ENCODE peak calls at places on chromosomes 16 and 17, in nine cellular contexts. L is HEK293T; J is HS-5; T is NCI-H146; E is left colon; U is activated CD8-positive, alpha-beta memory T cell treated with anti-CD3 and anti-CD28 coated beads for 1 hour; A is T-helper 1 cell; Z is stimulated activated CD4-positive, alpha-beta T cell treated with anti-CD3 and anti-CD28 coated beads, TNF-alpha, amount 100 ng/mL, for 24 hours; Q is NCI-H69. B is an unnamed sample.

GRCh38 chr16:15643453-15644305 is 725 bp upstream of the MARF1 start:
- DNase-seq in L (peak), J (peak), T (peak), E (no peak), U (no peak), A (peak), Z (peak), Q (peak), B (peak)

GRCh38 chr17:8288336-8289102 is at the start of gene RANGRF:
- DNase-seq in L (peak), J (no peak), T (peak), E (peak), U (peak), A (peak), Z (peak), Q (peak), B (peak)

GRCh38 chr16:70680495-70681381 is 5.1 kb downstream of the MTSS2 start:
- DNase-seq in L (no peak), J (no peak), T (no peak), E (no peak), U (no peak), A (no peak), Z (no peak), Q (no peak), B (no peak)

GRCh38 chr16:15466131-15466530 is 31.7 kb downstream of the BMERB1 start:
- DNase-seq in L (no peak), J (no peak), T (peak), E (no peak), U (no peak), A (no peak), Z (no peak), Q (no peak), B (no peak)

GRCh38 chr17:81900181-81900820 is 1.7 kb upstream of the NPB start:
- DNase-seq in L (no peak), J (no peak), T (no peak), E (no peak), U (no peak), A (no peak), Z (no peak), Q (no peak), B (no peak)

GRCh38 chr17:42111265-42111636 is 1.3 kb downstream of the DHX58 start:
- DNase-seq in L (no peak), J (no peak), T (peak), E (no peak), U (no peak), A (no peak), Z (no peak), Q (no peak), B (no peak)

GRCh38 chr17:33987162-33987561 is 267.9 kb upstream of the CCL2 start:
- DNase-seq in L (no peak), J (no peak), T (no peak), E (no peak), U (no peak), A (no peak), Z (no peak), Q (peak), B (no peak)

GRCh38 chr17:6157716-6158115 is 87.5 kb downstream of the WSCD1 start:
- DNase-seq in L (no peak), J (no peak), T (no peak), E (no peak), U (no peak), A (no peak), Z (no peak), Q (no peak), B (no peak)

GRCh38 chr16:11112723-11113348 is 143.2 kb downstream of the SOCS1 start:
- DNase-seq in L (no peak), J (no peak), T (peak), E (no peak), U (no peak), A (no peak), Z (no peak), Q (peak), B (no peak)

GRCh38 chr16:50635505-50636392 is 45.4 kb downstream of the SNX20 start:
- DNase-seq in L (peak), J (no peak), T (no peak), E (no peak), U (no peak), A (peak), Z (no peak), Q (peak), B (peak)

GRCh38 chr17:64032081-64032480 is 11.6 kb upstream of the ICAM2 start:
- DNase-seq in L (no peak), J (peak), T (no peak), E (no peak), U (no peak), A (no peak), Z (no peak), Q (no peak), B (no peak)

GRCh38 chr16:69858196-69859104 is 92.7 kb upstream of the CLEC18A start:
- DNase-seq in L (no peak), J (no peak), T (no peak), E (no peak), U (no peak), A (no peak), Z (no peak), Q (no peak), B (peak)

GRCh38 chr16:11056989-11057645 is 112.8 kb downstream of the CLEC16A start:
- DNase-seq in L (no peak), J (no peak), T (no peak), E (no peak), U (no peak), A (no peak), Z (no peak), Q (no peak), B (no peak)

GRCh38 chr16:53576228-53576627 is 73.2 kb upstream of the AKTIP start:
- DNase-seq in L (no peak), J (no peak), T (no peak), E (no peak), U (no peak), A (no peak), Z (no peak), Q (peak), B (no peak)

GRCh38 chr16:11245988-11246387 is 10.0 kb downstream of the SOCS1 start:
- DNase-seq in L (no peak), J (no peak), T (no peak), E (no peak), U (no peak), A (peak), Z (no peak), Q (no peak), B (no peak)

GRCh38 chr17:66248285-66248684 is 19.1 kb upstream of the APOH start:
- DNase-seq in L (no peak), J (no peak), T (no peak), E (no peak), U (no peak), A (no peak), Z (no peak), Q (no peak), B (no peak)

GRCh38 chr17:79897243-79898063 is 58.2 kb upstream of the CBX4 start:
- DNase-seq in L (no peak), J (no peak), T (no peak), E (no peak), U (no peak), A (no peak), Z (no peak), Q (no peak), B (no peak)

GRCh38 chr17:58121925-58122324 is 26.3 kb upstream of the OR4D1 start:
- DNase-seq in L (peak), J (no peak), T (peak), E (no peak), U (no peak), A (peak), Z (peak), Q (peak), B (peak)

GRCh38 chr17:82703036-82703745 is 4.7 kb upstream of the RAB40B start:
- DNase-seq in L (no peak), J (no peak), T (no peak), E (no peak), U (no peak), A (no peak), Z (no peak), Q (no peak), B (no peak)

GRCh38 chr16:52837251-52837650 is 215.4 kb downstream of the CHD9NB start:
- DNase-seq in L (no peak), J (no peak), T (no peak), E (no peak), U (no peak), A (no peak), Z (no peak), Q (no peak), B (no peak)